ENCODE peak calls at places on chromosomes 12 and 14, in ten cellular contexts. U, W, S, H, N, O, L, R, E and X are unnamed samples.

GRCh38 chr12:13173537-13173936 is 23.0 kb upstream of the EMP1 start:
- DNase-seq in U (peak; percentile 80), W (peak; percentile 97), S (no peak), H (no peak), N (no peak), O (peak; percentile 96), L (peak; percentile 96), R (no peak), E (no peak), X (no peak)

GRCh38 chr12:126198966-126199692 is 1133.9 kb downstream of the AACS start:
- DNase-seq in U (no peak), W (peak; percentile 4), S (no peak), H (no peak), N (no peak), O (peak; percentile 28), L (no peak), R (no peak), E (no peak), X (no peak)

GRCh38 chr14:94337274-94337673 is 14.1 kb upstream of the SERPINA6 start:
- DNase-seq in U (peak; percentile 40), W (peak; percentile 32), S (no peak), H (no peak), N (no peak), O (peak; percentile 56), L (peak; percentile 22), R (no peak), E (no peak), X (no peak)

GRCh38 chr14:88029500-88029899 is 24.6 kb downstream of the GPR65 start:
- DNase-seq in U (no peak), W (peak; percentile 71), S (no peak), H (no peak), N (no peak), O (no peak), L (no peak), R (no peak), E (no peak), X (no peak)

GRCh38 chr12:124967016-124967739 is 21.8 kb downstream of the DHX37 start:
- DNase-seq in U (no peak), W (no peak), S (no peak), H (no peak), N (no peak), O (no peak), L (no peak), R (peak; percentile 85), E (no peak), X (no peak)

GRCh38 chr14:59566281-59566680 is 10.3 kb downstream of the CCDC175 start:
- DNase-seq in U (no peak), W (no peak), S (no peak), H (no peak), N (no peak), O (no peak), L (no peak), R (no peak), E (no peak), X (no peak)

GRCh38 chr12:1044697-1045096 is 53.7 kb downstream of the ERC1 start:
- DNase-seq in U (peak; percentile 24), W (peak; percentile 66), S (no peak), H (no peak), N (no peak), O (peak; percentile 32), L (peak; percentile 34), R (no peak), E (no peak), X (no peak)

GRCh38 chr12:93664573-93665138 is 12.5 kb upstream of the CRADD start:
- DNase-seq in U (peak; percentile 5), W (peak; percentile 18), S (no peak), H (no peak), N (no peak), O (peak; percentile 28), L (peak; percentile 44), R (no peak), E (no peak), X (no peak)

GRCh38 chr12:27821259-27821973 is 41.4 kb upstream of the MANSC4 start:
- DNase-seq in U (peak; percentile 91), W (peak; percentile 84), S (peak; percentile 16), H (peak; percentile 16), N (no peak), O (peak; percentile 79), L (peak; percentile 89), R (peak; percentile 61), E (peak; percentile 51), X (no peak)

GRCh38 chr12:120628919-120629318 is 11.5 kb upstream of the CABP1 start:
- DNase-seq in U (no peak), W (no peak), S (no peak), H (no peak), N (peak; percentile 53), O (no peak), L (no peak), R (no peak), E (peak; percentile 60), X (no peak)

GRCh38 chr12:107336705-107337104 is 243.4 kb upstream of the CRY1 start:
- DNase-seq in U (no peak), W (no peak), S (no peak), H (no peak), N (no peak), O (peak; percentile 65), L (no peak), R (peak; percentile 66), E (no peak), X (no peak)

GRCh38 chr14:95314609-95315008 is 5.1 kb downstream of the CLMN start:
- DNase-seq in U (peak; percentile 30), W (peak; percentile 4), S (no peak), H (no peak), N (no peak), O (peak; percentile 76), L (peak; percentile 54), R (no peak), E (no peak), X (peak; percentile 73)

GRCh38 chr14:61260939-61261776 is 20.0 kb downstream of the TMEM30B start:
- DNase-seq in U (peak; percentile 64), W (peak; percentile 82), S (no peak), H (no peak), N (no peak), O (no peak), L (peak; percentile 61), R (no peak), E (no peak), X (no peak)

GRCh38 chr12:24890048-24890447 is 58.9 kb downstream of the BCAT1 start:
- DNase-seq in U (no peak), W (no peak), S (no peak), H (no peak), N (no peak), O (no peak), L (no peak), R (no peak), E (no peak), X (no peak)

GRCh38 chr14:39395555-39396254 is 36.5 kb downstream of the FBXO33 start:
- DNase-seq in U (no peak), W (peak; percentile 19), S (no peak), H (no peak), N (no peak), O (peak; percentile 55), L (peak; percentile 38), R (peak; percentile 25), E (no peak), X (no peak)